ENCODE peak calls at places on chromosomes 16 and 17, in four cellular contexts. Y is neural progenitor cell, V is thoracic aorta, N is uterus. L is an unnamed sample.

GRCh38 chr17:39687101-39687545 is 734 bp downstream of the PGAP3 start:
- DNase-seq in Y (no peak), V (no peak), N (no peak), L (no peak)

GRCh38 chr16:78150233-78150632 is 50.8 kb downstream of the WWOX start:
- DNase-seq in Y (no peak), V (no peak), N (no peak), L (no peak)

GRCh38 chr17:8162997-8163977 is 539 bp upstream of the VAMP2 start:
- DNase-seq in Y (peak; percentile 70), V (no peak), N (no peak), L (no peak)

GRCh38 chr16:64165368-64165767 is 956.5 kb downstream of the CDH11 start:
- DNase-seq in Y (no peak), V (no peak), N (no peak), L (no peak)

GRCh38 chr16:87580855-87581261 is 21.4 kb upstream of the JPH3 start:
- DNase-seq in Y (no peak), V (no peak), N (no peak), L (no peak)

GRCh38 chr16:70738083-70738977 is 52.5 kb upstream of the MTSS2 start:
- DNase-seq in Y (peak; percentile 61), V (no peak), N (peak; percentile 71), L (peak; percentile 74)

GRCh38 chr17:54937426-54937825 is 31.0 kb downstream of the COX11 start:
- DNase-seq in Y (no peak), V (no peak), N (no peak), L (no peak)

GRCh38 chr17:45222273-45222993 is 748 bp downstream of the FMNL1 start:
- DNase-seq in Y (peak; percentile 30), V (no peak), N (no peak), L (no peak)

GRCh38 chr17:69246726-69247375 is 18.2 kb upstream of the ABCA10 start:
- DNase-seq in Y (peak; percentile 60), V (no peak), N (no peak), L (no peak)

GRCh38 chr16:86877108-86877507 is 298.8 kb downstream of the FOXL1 start:
- DNase-seq in Y (no peak), V (no peak), N (no peak), L (no peak)

GRCh38 chr16:47983999-47984580 is 171.7 kb downstream of the ABCC12 start:
- DNase-seq in Y (no peak), V (no peak), N (no peak), L (no peak)

GRCh38 chr17:9363440-9364350 is 211.9 kb downstream of the STX8 start:
- DNase-seq in Y (no peak), V (no peak), N (no peak), L (no peak)

GRCh38 chr16:58000706-58001676 is at the start of gene USB1:
- DNase-seq in Y (peak; percentile 94), V (no peak), N (peak; percentile 86), L (peak; percentile 86)

GRCh38 chr16:67346328-67346727 is 19.7 kb downstream of the LRRC36 start:
- DNase-seq in Y (no peak), V (no peak), N (no peak), L (no peak)

GRCh38 chr17:79529661-79530081 is 81.2 kb downstream of the RBFOX3 start:
- DNase-seq in Y (no peak), V (no peak), N (no peak), L (no peak)

GRCh38 chr17:77126519-77126918 is 14.2 kb upstream of the SEC14L1 start:
- DNase-seq in Y (no peak), V (no peak), N (no peak), L (no peak)

GRCh38 chr17:56636276-56636675 is 42.8 kb downstream of the NOG start:
- DNase-seq in Y (no peak), V (no peak), N (no peak), L (no peak)

GRCh38 chr16:68300736-68301459 is 9.8 kb downstream of the SLC7A6OS start:
- DNase-seq in Y (no peak), V (no peak), N (no peak), L (no peak)

GRCh38 chr17:2241823-2242222 is 61.8 kb downstream of the SMG6 start:
- DNase-seq in Y (no peak), V (no peak), N (peak; percentile 42), L (no peak)

GRCh38 chr17:43620147-43620944 is 41.4 kb downstream of the MEOX1 start:
- DNase-seq in Y (no peak), V (no peak), N (no peak), L (no peak)

GRCh38 chr16:3673201-3673600 is 18.7 kb downstream of the DNASE1 start:
- DNase-seq in Y (no peak), V (no peak), N (no peak), L (no peak)

GRCh38 chr17:59783221-59784016 is 76.0 kb downstream of the VMP1 start:
- DNase-seq in Y (no peak), V (no peak), N (no peak), L (no peak)

DNA sequence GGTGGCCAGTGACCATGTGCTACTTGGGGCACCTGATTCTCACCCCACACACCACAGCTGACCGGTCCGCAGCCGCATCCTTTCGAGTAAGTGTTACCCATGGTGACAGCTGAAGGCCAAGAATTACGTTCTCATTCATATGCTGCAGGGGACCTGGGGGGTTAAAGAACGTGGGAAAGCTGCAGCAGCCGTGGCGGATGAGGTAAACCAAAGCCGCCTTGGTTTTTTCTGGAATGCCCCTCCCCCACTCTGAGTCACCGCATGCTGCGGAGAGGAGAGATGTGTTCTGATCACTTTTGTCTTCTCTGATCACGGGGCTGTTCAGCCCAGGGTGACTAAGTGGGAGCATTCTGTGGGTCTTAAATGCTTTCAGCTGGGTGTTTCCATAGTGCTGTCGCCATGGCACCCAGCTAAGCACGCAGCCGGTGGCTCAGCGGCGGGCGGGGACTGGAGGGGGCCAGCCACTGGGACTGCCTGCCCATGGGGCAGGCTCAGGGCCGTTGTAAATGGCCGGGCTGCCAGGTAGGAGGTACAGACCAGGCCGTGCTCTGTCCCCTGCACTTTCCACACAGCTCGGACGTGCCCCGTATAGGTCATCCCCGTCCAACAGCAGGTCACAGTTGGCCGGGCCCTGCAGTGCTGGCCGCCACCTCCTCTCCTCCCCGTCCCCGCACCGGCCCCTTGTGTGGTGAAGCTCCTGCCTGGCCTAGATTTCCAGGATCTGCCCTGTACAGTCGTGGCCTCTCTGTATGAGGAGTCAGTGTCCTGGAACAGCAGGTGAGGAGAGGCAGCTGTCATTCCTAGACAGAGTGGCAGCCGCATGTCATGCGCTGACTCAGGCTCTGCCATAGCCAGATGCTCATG is 60.0 kb downstream of the BAIAP2 start:
- DNase-seq in Y (peak; percentile 88), V (peak; percentile 78), N (peak; percentile 90), L (peak; percentile 57)
- H3K4me1 ChIP-seq in Y (peaks cover 47% of the 10 kb centered on the region), V (peaks cover 36% of the 10 kb centered on the region), N (peaks cover 36% of the 10 kb centered on the region), L (peaks cover 9% of the 10 kb centered on the region)

DNA sequence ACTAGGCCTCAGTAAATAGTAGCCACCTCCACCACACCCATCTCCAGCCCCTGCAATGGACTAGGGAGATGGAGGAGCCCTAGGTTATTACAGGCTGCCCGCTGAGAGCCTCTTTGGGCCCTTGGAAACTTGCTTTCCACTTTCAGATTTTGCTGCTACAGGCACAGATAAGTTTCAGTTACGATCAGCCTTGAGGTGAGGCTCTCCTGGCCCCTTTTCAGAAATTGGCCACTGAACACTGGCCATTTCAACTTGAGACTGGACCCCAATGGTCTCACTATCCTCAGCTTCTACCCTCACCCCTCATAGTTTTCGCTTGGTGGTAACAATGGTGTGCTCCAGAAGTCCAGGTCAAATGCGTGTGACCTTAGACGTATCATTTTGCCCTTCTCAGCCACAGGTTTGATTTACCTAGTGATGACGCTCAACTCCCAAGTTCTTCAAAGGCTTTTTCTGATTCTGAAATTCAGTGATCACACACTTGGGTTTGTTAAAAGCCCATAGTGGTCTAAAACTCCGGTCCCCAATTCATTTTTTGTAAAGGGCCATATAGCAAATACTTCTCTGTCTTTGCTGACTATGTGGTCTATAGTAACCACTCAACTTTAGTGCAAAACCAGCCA is 1.0 kb downstream of the PMM2 start:
- DNase-seq in Y (no peak), V (no peak), N (no peak), L (no peak)
- TF ChIP-seq CTCF in Y (no peak), V (no peak), N (no peak), L (no peak)

GRCh38 chr16:84830765-84831384 is 11.1 kb downstream of the CRISPLD2 start:
- DNase-seq in Y (no peak), V (no peak), N (no peak), L (no peak)
- H3K27ac ChIP-seq in Y (no peak overlapping the region), V (no peak overlapping the region), N (peak overlapping the region; percentile 94), L (peak overlapping the region; percentile 76)

DNA sequence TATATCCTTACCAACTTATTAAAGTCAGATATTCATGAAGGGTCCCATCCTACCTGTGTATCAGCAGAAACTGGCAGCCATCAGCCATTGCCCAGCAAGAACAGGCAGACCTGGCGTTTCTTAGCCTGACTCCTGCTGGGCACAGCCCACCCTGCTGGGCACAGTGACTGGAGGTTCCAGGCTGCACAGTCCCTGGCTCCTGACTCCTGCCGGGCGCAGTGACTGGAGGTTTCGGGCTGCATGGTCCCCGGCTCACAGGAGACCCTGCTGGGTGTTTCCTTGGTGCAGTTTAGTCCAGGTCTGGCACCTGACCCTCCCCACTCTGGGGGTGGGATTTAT is 6.7 kb downstream of the TIMM22 start:
- DNase-seq in Y (no peak), V (no peak), N (no peak), L (no peak)
- H3K4me1 ChIP-seq in Y (no peaks in the 10 kb centered on the region), V (peaks cover 88% of the 10 kb centered on the region), N (peaks cover 9% of the 10 kb centered on the region), L (peaks cover 88% of the 10 kb centered on the region)

DNA sequence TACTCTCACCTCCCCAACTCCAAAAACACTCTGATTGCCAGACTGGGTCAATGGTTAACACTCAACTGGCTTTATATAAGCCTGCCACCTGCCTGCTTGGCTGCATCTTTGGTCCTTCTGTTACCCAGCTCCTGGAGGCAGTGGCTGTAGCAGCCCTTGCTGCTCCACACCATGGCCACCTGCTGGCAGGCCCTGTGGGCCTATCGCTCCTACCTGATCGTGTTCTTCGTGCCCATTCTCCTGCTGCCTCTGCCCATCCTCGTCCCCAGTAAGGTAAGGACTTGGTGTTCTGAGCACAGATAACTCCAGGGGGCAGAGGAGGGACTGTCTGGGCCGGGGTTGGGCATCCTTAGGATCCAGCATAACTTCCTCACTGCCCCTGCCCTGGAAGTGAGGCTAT is at the start of gene SLC13A2:
- DNase-seq in Y (no peak), V (no peak), N (no peak), L (no peak)
- TF ChIP-seq CTCF in Y (no peak), V (no peak), N (no peak), L (no peak)